ENCODE peak calls at places on chromosomes 13 and 19, in five cellular contexts. One of them, this sample, is unnamed.

GRCh38 chr13:98813993-98814392 is 61.5 kb upstream of the SLC15A1 start:
- DNase-seq in activated T-cell treated with anti-CD3 and anti-CD28 coated beads for 48 hours: no peak
- DNase-seq in AG08395: no peak
- DNase-seq in amniotic stem cell: no peak
- DNase-seq in body of pancreas: no peak
- DNase-seq in this sample: no peak

GRCh38 chr13:30466358-30466714 is 600 bp upstream of the HMGB1 start:
- DNase-seq in activated T-cell treated with anti-CD3 and anti-CD28 coated beads for 48 hours: peak; percentile 30
- DNase-seq in AG08395: peak; percentile 11
- DNase-seq in amniotic stem cell: no peak
- DNase-seq in body of pancreas: no peak
- DNase-seq in this sample: no peak

GRCh38 chr13:90713436-90714133 is 633.9 kb upstream of the MIR17HG start:
- DNase-seq in activated T-cell treated with anti-CD3 and anti-CD28 coated beads for 48 hours: no peak
- DNase-seq in AG08395: no peak
- DNase-seq in amniotic stem cell: no peak
- DNase-seq in body of pancreas: no peak
- DNase-seq in this sample: no peak

GRCh38 chr13:49789961-49790360 is 2.5 kb downstream of the KPNA3 start:
- DNase-seq in activated T-cell treated with anti-CD3 and anti-CD28 coated beads for 48 hours: no peak
- DNase-seq in AG08395: no peak
- DNase-seq in amniotic stem cell: no peak
- DNase-seq in body of pancreas: no peak
- DNase-seq in this sample: no peak

GRCh38 chr13:29520671-29521070 is 74.8 kb downstream of the SLC7A1 start:
- DNase-seq in activated T-cell treated with anti-CD3 and anti-CD28 coated beads for 48 hours: no peak
- DNase-seq in AG08395: peak; percentile 82
- DNase-seq in amniotic stem cell: peak; percentile 61
- DNase-seq in body of pancreas: no peak
- DNase-seq in this sample: peak; percentile 85

GRCh38 chr19:11833541-11833940 is 15.0 kb upstream of the ZNF439 start:
- DNase-seq in activated T-cell treated with anti-CD3 and anti-CD28 coated beads for 48 hours: no peak
- DNase-seq in AG08395: no peak
- DNase-seq in amniotic stem cell: no peak
- DNase-seq in body of pancreas: no peak
- DNase-seq in this sample: no peak

GRCh38 chr13:40113644-40114304 is 458.3 kb downstream of the COG6 start:
- DNase-seq in activated T-cell treated with anti-CD3 and anti-CD28 coated beads for 48 hours: no peak
- DNase-seq in AG08395: no peak
- DNase-seq in amniotic stem cell: no peak
- DNase-seq in body of pancreas: no peak
- DNase-seq in this sample: no peak

GRCh38 chr13:92483894-92484293 is 742.7 kb upstream of the GPC6 start:
- DNase-seq in activated T-cell treated with anti-CD3 and anti-CD28 coated beads for 48 hours: no peak
- DNase-seq in AG08395: no peak
- DNase-seq in amniotic stem cell: no peak
- DNase-seq in body of pancreas: no peak
- DNase-seq in this sample: no peak

GRCh38 chr19:39223703-39224279 is 19.7 kb upstream of the SYCN start:
- DNase-seq in activated T-cell treated with anti-CD3 and anti-CD28 coated beads for 48 hours: no peak
- DNase-seq in AG08395: peak; percentile 60
- DNase-seq in amniotic stem cell: no peak
- DNase-seq in body of pancreas: no peak
- DNase-seq in this sample: peak; percentile 55

GRCh38 chr13:34867590-34867989 is 74.5 kb upstream of the NBEA start:
- DNase-seq in activated T-cell treated with anti-CD3 and anti-CD28 coated beads for 48 hours: no peak
- DNase-seq in AG08395: no peak
- DNase-seq in amniotic stem cell: peak; percentile 9
- DNase-seq in body of pancreas: no peak
- DNase-seq in this sample: no peak

GRCh38 chr13:113023217-113023597 is 54.2 kb downstream of the MCF2L start:
- DNase-seq in activated T-cell treated with anti-CD3 and anti-CD28 coated beads for 48 hours: no peak
- DNase-seq in AG08395: no peak
- DNase-seq in amniotic stem cell: no peak
- DNase-seq in body of pancreas: no peak
- DNase-seq in this sample: no peak

GRCh38 chr19:35098413-35099049 is 17.1 kb upstream of the FXYD3 start:
- DNase-seq in activated T-cell treated with anti-CD3 and anti-CD28 coated beads for 48 hours: no peak
- DNase-seq in AG08395: peak; percentile 32
- DNase-seq in amniotic stem cell: no peak
- DNase-seq in body of pancreas: peak; percentile 95
- DNase-seq in this sample: no peak

GRCh38 chr13:97223711-97224461 is 1.8 kb downstream of the MBNL2 start:
- DNase-seq in activated T-cell treated with anti-CD3 and anti-CD28 coated beads for 48 hours: no peak
- DNase-seq in AG08395: peak; percentile 66
- DNase-seq in amniotic stem cell: peak; percentile 78
- DNase-seq in body of pancreas: peak; percentile 69
- DNase-seq in this sample: peak; percentile 69

GRCh38 chr13:80047406-80047805 is 293.5 kb downstream of the SPRY2 start:
- DNase-seq in activated T-cell treated with anti-CD3 and anti-CD28 coated beads for 48 hours: no peak
- DNase-seq in AG08395: peak; percentile 28
- DNase-seq in amniotic stem cell: no peak
- DNase-seq in body of pancreas: no peak
- DNase-seq in this sample: no peak

GRCh38 chr19:44648536-44649370 is 5.0 kb downstream of the PVR start:
- DNase-seq in activated T-cell treated with anti-CD3 and anti-CD28 coated beads for 48 hours: no peak
- DNase-seq in AG08395: peak; percentile 72
- DNase-seq in amniotic stem cell: no peak
- DNase-seq in body of pancreas: peak; percentile 46
- DNase-seq in this sample: peak; percentile 31

GRCh38 chr13:74040200-74040599 is 94.0 kb downstream of the KLF12 start:
- DNase-seq in activated T-cell treated with anti-CD3 and anti-CD28 coated beads for 48 hours: peak; percentile 18
- DNase-seq in AG08395: no peak
- DNase-seq in amniotic stem cell: no peak
- DNase-seq in body of pancreas: peak; percentile 27
- DNase-seq in this sample: peak; percentile 9

GRCh38 chr19:40521276-40521675 is 54.5 kb downstream of the SPTBN4 start:
- DNase-seq in activated T-cell treated with anti-CD3 and anti-CD28 coated beads for 48 hours: no peak
- DNase-seq in AG08395: no peak
- DNase-seq in amniotic stem cell: no peak
- DNase-seq in body of pancreas: no peak
- DNase-seq in this sample: no peak

GRCh38 chr13:26872444-26873173 is 112.0 kb upstream of the GPR12 start:
- DNase-seq in activated T-cell treated with anti-CD3 and anti-CD28 coated beads for 48 hours: peak; percentile 48
- DNase-seq in AG08395: peak; percentile 54
- DNase-seq in amniotic stem cell: no peak
- DNase-seq in body of pancreas: peak; percentile 18
- DNase-seq in this sample: peak; percentile 67

GRCh38 chr19:516884-517424 is 9.7 kb downstream of the TPGS1 start:
- DNase-seq in activated T-cell treated with anti-CD3 and anti-CD28 coated beads for 48 hours: no peak
- DNase-seq in AG08395: no peak
- DNase-seq in amniotic stem cell: no peak
- DNase-seq in body of pancreas: no peak
- DNase-seq in this sample: no peak

GRCh38 chr13:97913206-97913605 is 40.3 kb upstream of the IPO5 start:
- DNase-seq in activated T-cell treated with anti-CD3 and anti-CD28 coated beads for 48 hours: no peak
- DNase-seq in AG08395: no peak
- DNase-seq in amniotic stem cell: no peak
- DNase-seq in body of pancreas: no peak
- DNase-seq in this sample: no peak

GRCh38 chr13:65461590-65461989 is 1768.5 kb downstream of the PCDH9 start:
- DNase-seq in activated T-cell treated with anti-CD3 and anti-CD28 coated beads for 48 hours: no peak
- DNase-seq in AG08395: no peak
- DNase-seq in amniotic stem cell: no peak
- DNase-seq in body of pancreas: no peak
- DNase-seq in this sample: no peak

GRCh38 chr13:47134939-47135489 is 238.2 kb upstream of the HTR2A start:
- DNase-seq in activated T-cell treated with anti-CD3 and anti-CD28 coated beads for 48 hours: no peak
- DNase-seq in AG08395: no peak
- DNase-seq in amniotic stem cell: no peak
- DNase-seq in body of pancreas: no peak
- DNase-seq in this sample: no peak

GRCh38 chr13:26946675-26947342 is 186.2 kb upstream of the GPR12 start:
- DNase-seq in activated T-cell treated with anti-CD3 and anti-CD28 coated beads for 48 hours: no peak
- DNase-seq in AG08395: peak; percentile 82
- DNase-seq in amniotic stem cell: no peak
- DNase-seq in body of pancreas: no peak
- DNase-seq in this sample: peak; percentile 72